ENCODE peak calls at places on chromosomes 4 and X, in six cellular contexts. A is HCT116, N is MM.1S, M is OCI-LY7, K is SK-N-SH, X is hepatocyte. V is an unnamed sample.

GRCh38 chr4:153750197-153750817 is 9.5 kb downstream of the RNF175 start:
- DNase-seq in A (peak), N (peak), M (peak), K (peak), X (peak), V (peak)

GRCh38 chr4:33160126-33160525 is 2440.0 kb downstream of the PCDH7 start:
- DNase-seq in A (peak), N (peak), M (peak), K (no peak), X (peak), V (peak)

GRCh38 chr4:167100120-167100519 is 134.2 kb downstream of the SPOCK3 start:
- DNase-seq in A (no peak), N (peak), M (no peak), K (no peak), X (peak), V (peak)

GRCh38 chr4:8176547-8177399 is 18.2 kb upstream of the ABLIM2 start:
- DNase-seq in A (peak), N (peak), M (peak), K (peak), X (peak), V (peak)

GRCh38 chrX:96906741-96907140 is 23.0 kb downstream of the RPA4 start:
- DNase-seq in A (no peak), N (no peak), M (no peak), K (no peak), X (no peak), V (no peak)

GRCh38 chr4:155999743-156000142 is 46.1 kb upstream of the CTSO start:
- DNase-seq in A (peak), N (no peak), M (no peak), K (no peak), X (peak), V (peak)

GRCh38 chrX:119605398-119605738 is 856 bp downstream of the NKRF start:
- DNase-seq in A (no peak), N (no peak), M (no peak), K (peak), X (peak), V (peak)

GRCh38 chr4:39621582-39621981 is 17.1 kb downstream of the SMIM14 start:
- DNase-seq in A (peak), N (no peak), M (no peak), K (no peak), X (peak), V (peak)

GRCh38 chrX:101206471-101206870 is 13.1 kb upstream of the DRP2 start:
- DNase-seq in A (peak), N (peak), M (peak), K (peak), X (peak), V (peak)

GRCh38 chrX:153525451-153525850 is 8.0 kb downstream of the ATP2B3 start:
- DNase-seq in A (no peak), N (no peak), M (no peak), K (peak), X (no peak), V (no peak)

GRCh38 chr4:76984127-76984526 is 34.6 kb downstream of the SEPTIN11 start:
- DNase-seq in A (no peak), N (peak), M (peak), K (peak), X (no peak), V (peak)

GRCh38 chr4:30605616-30606015 is 114.6 kb upstream of the PCDH7 start:
- DNase-seq in A (no peak), N (no peak), M (no peak), K (no peak), X (no peak), V (no peak)
- TF ChIP-seq EZH2phosphoT487 in A (no peak), N (no peak), M (no peak), K (no peak), X (no peak), V (no peak)

DNA sequence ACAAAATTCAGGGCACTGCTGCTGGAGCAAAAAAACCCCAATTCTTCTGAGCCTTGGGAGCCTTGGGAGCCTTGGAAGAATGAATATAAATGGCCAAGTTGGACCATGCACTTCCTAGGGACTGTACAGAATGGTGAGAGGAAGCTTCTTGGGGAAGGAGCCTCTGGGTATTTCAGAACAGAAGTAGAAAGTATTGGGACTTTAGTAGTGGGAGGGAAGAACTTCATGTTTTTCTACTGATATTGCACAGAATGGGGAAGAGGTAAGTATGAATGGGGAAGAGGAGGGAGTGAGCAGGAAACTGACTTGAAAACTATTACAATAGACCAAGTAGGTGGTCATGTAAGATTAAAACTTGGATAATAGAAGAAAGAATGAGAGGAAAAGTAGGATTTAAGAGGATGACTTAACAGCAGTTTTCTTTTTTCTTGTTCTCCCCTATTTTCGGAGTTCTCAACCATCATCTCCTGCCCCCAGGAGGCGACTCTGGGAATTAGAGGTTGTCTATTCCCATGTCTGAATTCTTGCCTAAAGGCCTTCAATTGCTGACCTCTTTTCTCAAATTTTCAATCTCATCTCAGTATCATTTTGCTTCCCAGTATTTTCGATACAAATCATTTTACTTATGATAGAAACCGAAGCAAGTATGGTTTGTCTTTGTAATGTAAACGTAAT is 44.5 kb upstream of the TAPT1 start:
- DNase-seq in A (no peak), N (no peak), M (peak), K (no peak), X (no peak), V (peak)
- TF ChIP-seq CTCF in A (peak), N (peak), M (peak), K (peak), X (no peak), V (peak)

DNA sequence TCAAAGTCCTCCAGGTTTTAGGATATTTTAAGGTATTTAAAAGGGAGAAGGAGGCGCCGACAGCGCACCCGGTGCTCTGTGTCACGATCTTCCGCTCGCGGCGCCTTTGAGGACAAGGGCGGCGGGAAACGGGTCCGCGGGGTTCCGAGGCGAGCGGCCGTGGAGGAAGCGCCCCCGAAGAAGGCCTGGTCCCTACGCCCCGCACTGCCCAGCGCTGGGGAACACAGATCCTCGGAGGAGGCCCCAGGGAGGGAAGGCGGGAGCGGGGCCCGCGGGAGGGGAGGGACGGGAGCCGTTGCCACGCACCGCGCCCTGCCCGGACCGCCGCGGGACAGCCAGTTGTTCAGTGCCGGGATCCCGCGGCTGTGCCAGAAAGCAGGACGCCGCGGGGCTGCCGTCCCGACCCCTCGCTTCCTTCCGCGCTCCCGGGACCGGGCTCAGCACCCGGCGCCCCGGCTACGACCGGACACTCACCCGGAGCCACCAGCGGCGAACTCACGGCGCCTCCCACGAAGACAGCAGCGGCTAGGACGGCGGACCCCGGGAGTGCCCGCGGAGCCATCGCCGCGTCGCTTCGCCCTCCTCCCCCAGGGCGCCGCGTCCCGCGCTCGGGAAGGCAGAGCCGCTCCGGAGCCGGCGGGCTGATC is 327 bp downstream of the RELL1 start:
- DNase-seq in A (no peak), N (peak), M (peak), K (peak), X (peak), V (peak)
- TF ChIP-seq EZH2phosphoT487 in A (no peak), N (no peak), M (no peak), K (no peak), X (no peak), V (no peak)

DNA sequence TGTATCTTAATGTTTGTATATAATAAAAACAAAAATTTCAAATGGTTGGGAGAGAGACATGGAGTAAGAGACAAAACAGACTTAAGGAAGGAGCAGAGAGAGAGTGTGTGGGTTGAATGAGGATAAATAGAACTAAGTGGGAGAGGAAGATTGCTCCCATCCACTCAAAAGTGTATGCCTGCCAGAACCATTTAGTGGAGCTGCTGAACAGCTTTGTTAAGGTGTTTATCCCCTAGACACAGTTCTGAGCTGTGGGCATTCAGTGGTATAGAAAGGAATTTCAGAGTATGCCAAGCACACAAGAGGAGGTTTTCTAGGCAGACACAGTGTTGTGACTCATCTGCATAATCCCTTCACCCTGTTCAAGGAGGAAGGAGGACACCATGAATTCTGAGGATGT is 508.6 kb upstream of the EPHA5 start:
- DNase-seq in A (no peak), N (no peak), M (no peak), K (no peak), X (no peak), V (peak)
- TF ChIP-seq CTCF in A (no peak), N (no peak), M (no peak), K (no peak), X (no peak), V (no peak)

GRCh38 chr4:46909078-46909477 is at the start of gene COX7B2:
- DNase-seq in A (no peak), N (no peak), M (no peak), K (no peak), X (no peak), V (no peak)
- TF ChIP-seq EZH2phosphoT487 in A (no peak), N (no peak), M (no peak), K (no peak), X (no peak), V (no peak)

GRCh38 chr4:160193787-160194186 is 1090.9 kb downstream of the RAPGEF2 start:
- DNase-seq in A (no peak), N (no peak), M (no peak), K (no peak), X (no peak), V (peak)
- TF ChIP-seq CTCF in A (no peak), N (no peak), M (no peak), K (no peak), X (no peak), V (peak)

DNA sequence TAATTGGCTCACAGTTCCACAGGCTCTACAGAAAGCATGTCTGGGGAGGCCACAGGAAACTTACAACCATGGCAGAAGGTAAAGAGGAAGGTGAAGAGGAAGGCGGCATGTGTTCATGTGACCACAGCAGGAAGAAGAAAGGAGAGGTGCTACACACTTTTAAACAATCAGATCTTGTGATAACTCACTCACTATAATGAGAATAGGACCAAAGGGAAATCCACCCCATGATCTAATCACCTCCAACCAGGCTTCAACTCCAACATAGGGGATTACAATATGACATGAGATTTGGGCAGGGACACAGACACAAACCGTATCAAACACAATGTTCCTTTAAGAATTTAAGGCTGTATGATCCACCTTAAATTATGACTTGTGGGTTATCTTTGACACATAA is 10.5 kb upstream of the PGM2 start:
- DNase-seq in A (no peak), N (no peak), M (no peak), K (no peak), X (no peak), V (no peak)
- TF ChIP-seq EZH2phosphoT487 in A (no peak), N (no peak), M (no peak), K (no peak), X (no peak), V (no peak)